ENCODE peak calls at places on chromosomes 16 and 17, in four cellular contexts. One of them, this sample, is unnamed.

GRCh38 chr16:73057369-73058210 is 9.7 kb upstream of the ZFHX3 start:
- DNase-seq in K562: peak
- DNase-seq in H1: peak
- DNase-seq in GM12878: no peak
- DNase-seq in this sample: no peak

GRCh38 chr17:78242024-78242742 is 10.8 kb downstream of the TMEM235 start:
- DNase-seq in K562: peak
- DNase-seq in H1: no peak
- DNase-seq in GM12878: peak
- DNase-seq in this sample: no peak

GRCh38 chr17:72661093-72661944 is 431.2 kb downstream of the SLC39A11 start:
- DNase-seq in K562: no peak
- DNase-seq in H1: no peak
- DNase-seq in GM12878: no peak
- DNase-seq in this sample: peak

GRCh38 chr17:83194189-83194565 is 114.8 kb downstream of the METRNL start:
- DNase-seq in K562: no peak
- DNase-seq in H1: no peak
- DNase-seq in GM12878: no peak
- DNase-seq in this sample: no peak

GRCh38 chr17:15377200-15377599 is 35.8 kb upstream of the TEKT3 start:
- DNase-seq in K562: no peak
- DNase-seq in H1: no peak
- DNase-seq in GM12878: no peak
- DNase-seq in this sample: no peak

GRCh38 chr16:31081428-31082351 is 7.1 kb downstream of the PRSS53 start:
- DNase-seq in K562: no peak
- DNase-seq in H1: no peak
- DNase-seq in GM12878: no peak
- DNase-seq in this sample: no peak

GRCh38 chr17:81242421-81243332 is 3.6 kb downstream of the NDUFAF8 start:
- DNase-seq in K562: no peak
- DNase-seq in H1: no peak
- DNase-seq in GM12878: no peak
- DNase-seq in this sample: no peak

GRCh38 chr17:28891201-28891600 is 6.3 kb downstream of the FLOT2 start:
- DNase-seq in K562: no peak
- DNase-seq in H1: no peak
- DNase-seq in GM12878: no peak
- DNase-seq in this sample: no peak

GRCh38 chr17:78313735-78314648 is 45.9 kb downstream of the SOCS3 start:
- DNase-seq in K562: peak
- DNase-seq in H1: peak
- DNase-seq in GM12878: peak
- DNase-seq in this sample: peak

GRCh38 chr17:55931448-55931847 is 180.6 kb downstream of the PCTP start:
- DNase-seq in K562: no peak
- DNase-seq in H1: no peak
- DNase-seq in GM12878: no peak
- DNase-seq in this sample: no peak

GRCh38 chr17:50564916-50565315 is 4.4 kb downstream of the CACNA1G start:
- DNase-seq in K562: peak
- DNase-seq in H1: no peak
- DNase-seq in GM12878: no peak
- DNase-seq in this sample: no peak

GRCh38 chr17:4742133-4742532 is 2.4 kb upstream of the CXCL16 start:
- DNase-seq in K562: no peak
- DNase-seq in H1: no peak
- DNase-seq in GM12878: no peak
- DNase-seq in this sample: no peak
- TF ChIP-seq SP1 in K562: no peak
- TF ChIP-seq SP1 in H1: no peak
- TF ChIP-seq SP1 in GM12878: no peak
- TF ChIP-seq SP1 in this sample: no peak

DNA sequence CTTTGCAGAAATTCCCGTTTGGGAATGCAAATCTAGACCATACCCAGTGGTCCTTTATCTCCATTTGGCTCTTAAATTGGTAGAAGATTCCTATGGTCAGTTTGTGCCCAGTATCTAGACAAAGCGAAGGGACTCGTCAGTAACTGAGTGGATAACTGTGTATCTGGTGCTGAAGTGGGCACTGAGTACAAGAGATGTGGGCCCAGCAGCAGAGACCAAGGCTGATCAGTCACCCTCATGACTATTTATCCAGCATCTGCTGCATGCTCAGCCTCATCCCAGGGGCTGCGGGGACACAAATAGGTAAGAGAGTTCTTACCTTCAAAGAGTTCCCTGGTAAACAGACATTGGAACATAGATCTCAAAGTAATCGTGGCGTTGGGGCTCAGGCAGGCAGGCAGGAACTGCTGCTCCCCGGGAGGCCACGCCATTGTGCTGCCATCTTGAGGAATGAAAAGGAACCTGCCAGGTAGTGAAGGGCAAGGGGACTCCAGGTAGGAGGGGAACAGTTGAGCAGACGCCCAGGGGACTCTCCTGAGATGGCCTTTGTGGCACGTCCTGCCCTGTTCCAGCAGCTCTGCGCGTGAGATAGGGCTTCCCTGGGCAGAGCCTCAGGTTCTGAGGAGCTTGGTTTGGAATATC is 10.3 kb downstream of the NT5M start:
- DNase-seq in K562: peak
- DNase-seq in H1: peak
- DNase-seq in GM12878: no peak
- DNase-seq in this sample: peak
- TF ChIP-seq CEBPB in K562: no peak
- TF ChIP-seq CEBPB in H1: no peak
- TF ChIP-seq CEBPB in GM12878: no peak
- TF ChIP-seq CEBPB in this sample: no peak

DNA sequence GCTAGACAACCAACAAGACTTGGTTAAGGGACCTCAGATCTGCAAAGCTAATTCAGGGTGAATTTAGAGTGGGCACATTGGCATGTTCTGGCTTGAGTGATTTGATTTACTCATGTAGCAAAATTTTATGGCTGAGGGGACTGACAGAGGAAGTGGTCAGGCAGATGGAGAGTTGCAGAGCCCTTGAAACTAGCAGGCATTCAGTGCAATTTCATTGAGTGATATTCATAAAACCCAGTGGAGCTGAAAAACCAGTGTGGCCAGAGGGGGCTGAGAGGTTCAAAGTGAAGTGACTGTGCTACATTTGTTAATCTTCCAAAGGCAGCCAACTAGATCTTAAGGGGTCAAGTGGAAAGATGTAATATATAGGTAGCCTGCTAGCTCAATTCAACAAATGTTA is 2.2 kb upstream of the TMEM94 start:
- DNase-seq in K562: no peak
- DNase-seq in H1: no peak
- DNase-seq in GM12878: peak
- DNase-seq in this sample: no peak
- TF ChIP-seq HDAC2 in K562: no peak
- TF ChIP-seq HDAC2 in H1: no peak
- TF ChIP-seq HDAC2 in GM12878: no peak
- TF ChIP-seq HDAC2 in this sample: no peak

DNA sequence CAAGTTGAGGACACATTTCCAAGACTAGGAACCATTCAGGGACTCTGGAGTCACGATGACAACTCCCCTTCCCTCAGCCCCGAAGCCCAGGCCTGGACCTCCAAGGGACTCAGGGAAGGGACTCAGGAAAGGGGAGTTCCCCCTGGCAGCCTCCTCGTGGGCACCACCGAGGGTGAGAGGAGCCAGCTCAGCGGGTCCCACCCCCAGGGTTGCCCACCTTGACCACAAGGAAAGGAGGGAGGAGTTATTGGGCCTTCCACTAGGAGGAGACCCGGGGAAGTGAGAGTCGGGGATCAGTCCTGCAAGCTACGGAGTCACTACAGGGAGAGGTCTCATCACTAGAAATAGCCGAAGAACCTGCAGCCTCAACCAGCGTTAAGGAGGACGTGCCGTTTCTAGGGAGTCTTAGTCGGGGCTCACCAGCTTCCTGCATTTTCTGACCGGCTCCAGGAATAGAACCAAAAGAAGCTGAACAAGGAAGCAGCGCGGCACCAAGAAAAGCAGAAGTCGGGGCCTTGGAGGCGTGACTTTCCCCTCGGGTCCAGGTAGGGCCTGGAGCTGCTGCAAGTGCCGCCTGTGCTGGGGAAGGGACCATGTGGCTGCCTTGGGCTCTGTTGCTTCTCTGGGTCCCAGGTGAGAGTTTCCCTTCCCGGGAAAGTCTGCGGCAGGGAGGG is at the start of gene CD300A:
- DNase-seq in K562: no peak
- DNase-seq in H1: peak
- DNase-seq in GM12878: no peak
- DNase-seq in this sample: no peak
- TF ChIP-seq SP1 in K562: peak
- TF ChIP-seq SP1 in H1: no peak
- TF ChIP-seq SP1 in GM12878: no peak
- TF ChIP-seq SP1 in this sample: no peak

DNA sequence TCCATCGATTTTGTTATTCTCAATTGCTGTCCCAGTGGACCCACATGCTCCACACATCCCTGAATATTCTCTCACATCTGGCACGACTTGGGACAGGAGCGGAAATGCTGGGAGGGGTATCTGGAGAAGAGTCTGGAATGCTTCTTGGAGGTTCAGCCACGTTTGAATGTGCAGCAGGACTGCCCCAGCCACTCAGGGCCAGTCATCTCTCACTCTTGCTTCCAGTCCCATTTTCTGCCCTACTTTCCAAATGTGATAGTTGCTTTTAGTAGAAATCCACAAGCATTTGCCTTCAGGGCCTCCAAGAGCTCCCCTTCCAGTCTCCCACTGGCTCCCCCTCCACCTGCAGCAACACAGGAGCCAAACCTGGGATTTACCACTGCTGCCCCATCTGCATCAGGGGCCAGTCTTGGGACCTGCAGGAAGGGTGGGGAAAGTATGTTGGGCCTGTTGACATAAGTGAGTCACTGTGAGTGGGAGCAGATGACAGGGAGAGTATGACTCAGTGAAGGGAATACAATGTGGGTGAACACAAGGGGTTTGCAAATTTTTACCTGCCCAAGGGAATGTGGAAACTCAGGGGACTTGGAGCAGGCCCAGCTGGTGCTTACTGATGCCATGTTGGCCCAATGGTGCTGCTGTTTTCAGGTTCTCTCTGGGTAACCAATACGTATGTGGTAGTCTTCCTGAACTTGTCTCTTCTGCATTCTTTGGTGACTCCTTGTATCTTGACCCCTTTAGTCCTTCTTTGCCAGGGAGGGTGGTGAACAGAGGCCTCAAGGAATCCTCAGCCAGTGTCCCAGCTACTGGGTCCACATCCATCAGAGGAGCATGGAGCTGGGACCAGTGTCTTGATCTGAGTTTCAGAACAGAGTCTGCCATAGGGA is 78.8 kb upstream of the CRHR1 start:
- DNase-seq in K562: peak
- DNase-seq in H1: no peak
- DNase-seq in GM12878: no peak
- DNase-seq in this sample: peak
- TF ChIP-seq CEBPB in K562: no peak
- TF ChIP-seq CEBPB in H1: no peak
- TF ChIP-seq CEBPB in GM12878: no peak
- TF ChIP-seq CEBPB in this sample: no peak

GRCh38 chr17:64596439-64596838 is 65.7 kb downstream of the SMURF2 start:
- DNase-seq in K562: no peak
- DNase-seq in H1: no peak
- DNase-seq in GM12878: no peak
- DNase-seq in this sample: no peak
- TF ChIP-seq HDAC2 in K562: no peak
- TF ChIP-seq HDAC2 in H1: no peak
- TF ChIP-seq HDAC2 in GM12878: no peak
- TF ChIP-seq HDAC2 in this sample: no peak